ENCODE peak calls at places on chromosome 1, in seven cellular contexts. A is iris pigment epithelial cell, D is PC-3, H is nephron progenitor cell, P is NCI-H510A, K is AG08396, B is H54. N is an unnamed sample.

GRCh38 chr1:85815906-85816305 is 107.7 kb upstream of the ZNHIT6 start:
- DNase-seq in K (no peak), P (no peak), D (no peak), A (no peak), B (no peak), H (no peak), N (no peak)

GRCh38 chr1:3611170-3612019 is at the start of gene MEGF6:
- DNase-seq in H (peak; percentile 99), D (peak; percentile 75), P (peak; percentile 26), K (peak; percentile 78), B (no peak), A (peak; percentile 40), N (peak; percentile 62)

GRCh38 chr1:151811181-151811580 is 6.0 kb upstream of the LINGO4 start:
- DNase-seq in A (peak; percentile 9), B (no peak), H (no peak), P (no peak), K (no peak), D (no peak), N (no peak)

GRCh38 chr1:31575373-31576140 is 758 bp upstream of the TINAGL1 start:
- DNase-seq in A (no peak), B (no peak), P (no peak), K (no peak), H (no peak), D (peak; percentile 96), N (no peak)

GRCh38 chr1:5975133-5975880 is 16.9 kb downstream of the NPHP4 start:
- DNase-seq in K (peak; percentile 80), H (peak; percentile 62), D (peak; percentile 64), A (peak; percentile 68), P (peak; percentile 57), B (peak; percentile 36), N (peak; percentile 80)

GRCh38 chr1:93108335-93108734 is 29.3 kb downstream of the MTF2 start:
- DNase-seq in B (no peak), A (no peak), D (no peak), K (no peak), P (no peak), H (no peak), N (no peak)

GRCh38 chr1:59128239-59128736 is 168.6 kb upstream of the FGGY start:
- DNase-seq in H (no peak), A (peak; percentile 60), D (peak; percentile 55), K (no peak), B (no peak), P (no peak), N (peak; percentile 64)

GRCh38 chr1:214331827-214332423 is 51.0 kb downstream of the SMYD2 start:
- DNase-seq in K (peak; percentile 69), P (no peak), A (peak; percentile 36), H (peak; percentile 69), D (peak; percentile 75), B (peak; percentile 55), N (peak; percentile 70)

GRCh38 chr1:7902478-7903084 is 38.1 kb downstream of the TNFRSF9 start:
- DNase-seq in B (peak; percentile 42), A (peak; percentile 61), K (peak; percentile 86), P (peak; percentile 71), D (peak; percentile 81), H (peak; percentile 73), N (peak; percentile 86)

GRCh38 chr1:41221995-41222991 is 19.8 kb downstream of the SCMH1 start:
- DNase-seq in A (peak; percentile 28), P (peak; percentile 61), B (no peak), H (no peak), D (no peak), K (no peak), N (no peak)

GRCh38 chr1:204803607-204804006 is 67.1 kb upstream of the NFASC start:
- DNase-seq in H (no peak), B (no peak), P (no peak), D (no peak), K (no peak), A (no peak), N (no peak)

GRCh38 chr1:167722152-167722869 is 529 bp downstream of the MPZL1 start:
- DNase-seq in A (peak; percentile 40), H (peak; percentile 72), K (peak; percentile 53), D (peak; percentile 63), B (peak; percentile 58), P (no peak), N (peak; percentile 47)

GRCh38 chr1:67952071-67952470 is 98.4 kb downstream of the DIRAS3 start:
- DNase-seq in A (peak; percentile 87), P (no peak), K (no peak), B (no peak), H (no peak), D (no peak), N (no peak)

GRCh38 chr1:76135835-76136234 is 61.3 kb downstream of the ST6GALNAC3 start:
- DNase-seq in P (no peak), H (no peak), K (no peak), B (no peak), D (no peak), A (no peak), N (no peak)

GRCh38 chr1:234971586-234972297 is 156.9 kb downstream of the TOMM20 start:
- DNase-seq in B (no peak), H (no peak), K (no peak), A (no peak), P (no peak), D (no peak), N (no peak)

GRCh38 chr1:147837129-147837776 is 65.3 kb upstream of the GJA8 start:
- DNase-seq in P (no peak), D (no peak), B (no peak), A (no peak), K (no peak), H (no peak), N (no peak)

GRCh38 chr1:234990328-234990675 is 138.3 kb downstream of the TOMM20 start:
- DNase-seq in B (no peak), H (no peak), P (no peak), D (no peak), A (no peak), K (no peak), N (no peak)

GRCh38 chr1:167573035-167573434 is 19.5 kb upstream of the CREG1 start:
- DNase-seq in H (no peak), K (no peak), A (no peak), D (no peak), P (no peak), B (no peak), N (no peak)

GRCh38 chr1:77387553-77387952 is 105.7 kb downstream of the AK5 start:
- DNase-seq in P (no peak), H (no peak), D (no peak), B (no peak), K (no peak), A (no peak), N (no peak)

GRCh38 chr1:53567458-53568250 is 108.5 kb downstream of the DMRTB1 start:
- DNase-seq in A (no peak), B (no peak), H (no peak), K (no peak), P (no peak), D (no peak), N (no peak)

GRCh38 chr1:199272690-199273089 is 633.9 kb downstream of the PTPRC start:
- DNase-seq in D (peak; percentile 89), H (no peak), B (peak; percentile 42), K (peak; percentile 76), A (peak; percentile 95), P (no peak), N (peak; percentile 87)

GRCh38 chr1:42953182-42954180 is 5.2 kb downstream of the SLC2A1 start:
- DNase-seq in B (no peak), A (no peak), K (no peak), H (no peak), D (no peak), P (no peak), N (no peak)

GRCh38 chr1:109924316-109924715 is 13.7 kb downstream of the CSF1 start:
- DNase-seq in H (no peak), B (no peak), P (no peak), K (no peak), A (no peak), D (no peak), N (no peak)

GRCh38 chr1:11052839-11053757 is 6.1 kb upstream of the MASP2 start:
- DNase-seq in K (no peak), H (no peak), P (peak; percentile 81), A (no peak), D (no peak), B (no peak), N (no peak)